ENCODE peak calls at places on chromosomes 16 and 17, in five cellular contexts. One of them, this sample, is unnamed.
A peak's percentile ranks its signal among the peaks of the same experiment; 100 is the strongest.

GRCh38 chr17:47981462-47981861 is 10.5 kb downstream of the CDK5RAP3 start:
- DNase-seq in stomach: no peak
- DNase-seq in RWPE1: no peak
- DNase-seq in CD4-positive, alpha-beta T cell: no peak
- DNase-seq in IMR-90: no peak
- DNase-seq in this sample: no peak

GRCh38 chr17:69466905-69467630 is 52.6 kb downstream of the MAP2K6 start:
- DNase-seq in IMR-90: peak; percentile 62
- DNase-seq in CD4-positive, alpha-beta T cell: no peak
- DNase-seq in RWPE1: no peak
- DNase-seq in stomach: no peak
- DNase-seq in this sample: peak; percentile 35

GRCh38 chr17:32110596-32110995 is 31.7 kb upstream of the RHOT1 start:
- DNase-seq in IMR-90: no peak
- DNase-seq in RWPE1: no peak
- DNase-seq in CD4-positive, alpha-beta T cell: no peak
- DNase-seq in stomach: peak; percentile 5
- DNase-seq in this sample: peak; percentile 10

GRCh38 chr16:69274699-69275235 is 36.4 kb upstream of the VPS4A start:
- DNase-seq in RWPE1: no peak
- DNase-seq in stomach: no peak
- DNase-seq in CD4-positive, alpha-beta T cell: no peak
- DNase-seq in IMR-90: no peak
- DNase-seq in this sample: no peak

GRCh38 chr17:34675605-34676004 is 96.2 kb downstream of the TMEM132E start:
- DNase-seq in stomach: no peak
- DNase-seq in RWPE1: no peak
- DNase-seq in CD4-positive, alpha-beta T cell: no peak
- DNase-seq in IMR-90: no peak
- DNase-seq in this sample: no peak

GRCh38 chr17:31915456-31916100 is 14.1 kb upstream of the UTP6 start:
- DNase-seq in stomach: no peak
- DNase-seq in CD4-positive, alpha-beta T cell: no peak
- DNase-seq in IMR-90: peak; percentile 41
- DNase-seq in RWPE1: no peak
- DNase-seq in this sample: no peak

GRCh38 chr16:15807603-15808009 is 49.2 kb downstream of the MYH11 start:
- DNase-seq in CD4-positive, alpha-beta T cell: no peak
- DNase-seq in stomach: no peak
- DNase-seq in RWPE1: no peak
- DNase-seq in IMR-90: peak; percentile 45
- DNase-seq in this sample: peak; percentile 58

GRCh38 chr17:4394208-4395110 is 28.0 kb upstream of the UBE2G1 start:
- DNase-seq in RWPE1: peak; percentile 71
- DNase-seq in IMR-90: no peak
- DNase-seq in stomach: no peak
- DNase-seq in CD4-positive, alpha-beta T cell: no peak
- DNase-seq in this sample: no peak

GRCh38 chr17:65064452-65065019 is 8.0 kb upstream of the GNA13 start:
- DNase-seq in stomach: no peak
- DNase-seq in CD4-positive, alpha-beta T cell: no peak
- DNase-seq in IMR-90: peak; percentile 88
- DNase-seq in RWPE1: peak; percentile 81
- DNase-seq in this sample: peak; percentile 29

GRCh38 chr17:67431210-67432015 is 54.3 kb downstream of the PITPNC1 start:
- DNase-seq in IMR-90: peak; percentile 80
- DNase-seq in stomach: no peak
- DNase-seq in CD4-positive, alpha-beta T cell: no peak
- DNase-seq in RWPE1: peak; percentile 75
- DNase-seq in this sample: peak; percentile 74

GRCh38 chr17:71919181-71919580 is 201.6 kb upstream of the SOX9 start:
- DNase-seq in CD4-positive, alpha-beta T cell: no peak
- DNase-seq in RWPE1: no peak
- DNase-seq in IMR-90: no peak
- DNase-seq in stomach: no peak
- DNase-seq in this sample: no peak

GRCh38 chr17:41455236-41455635 is 11.9 kb downstream of the KRT32 start:
- DNase-seq in CD4-positive, alpha-beta T cell: no peak
- DNase-seq in RWPE1: no peak
- DNase-seq in IMR-90: no peak
- DNase-seq in stomach: no peak
- DNase-seq in this sample: no peak

GRCh38 chr16:28304214-28304613 is 11.9 kb downstream of the SBK1 start:
- DNase-seq in stomach: peak; percentile 33
- DNase-seq in IMR-90: peak; percentile 40
- DNase-seq in CD4-positive, alpha-beta T cell: no peak
- DNase-seq in RWPE1: peak; percentile 42
- DNase-seq in this sample: peak; percentile 49

GRCh38 chr17:29958947-29959657 is 17.7 kb downstream of the EFCAB5 start:
- DNase-seq in RWPE1: peak; percentile 6
- DNase-seq in IMR-90: peak; percentile 49
- DNase-seq in stomach: no peak
- DNase-seq in CD4-positive, alpha-beta T cell: no peak
- DNase-seq in this sample: no peak

GRCh38 chr17:29722411-29723198 is 99.9 kb upstream of the CORO6 start:
- DNase-seq in IMR-90: peak; percentile 73
- DNase-seq in CD4-positive, alpha-beta T cell: peak; percentile 44
- DNase-seq in stomach: no peak
- DNase-seq in RWPE1: no peak
- DNase-seq in this sample: peak; percentile 51

GRCh38 chr16:15542261-15542660 is 100.7 kb downstream of the MARF1 start:
- DNase-seq in IMR-90: no peak
- DNase-seq in stomach: no peak
- DNase-seq in RWPE1: no peak
- DNase-seq in CD4-positive, alpha-beta T cell: no peak
- DNase-seq in this sample: no peak

GRCh38 chr16:57690782-57691471 is 3.7 kb upstream of the DRC7 start:
- DNase-seq in RWPE1: no peak
- DNase-seq in IMR-90: peak; percentile 7
- DNase-seq in stomach: no peak
- DNase-seq in CD4-positive, alpha-beta T cell: no peak
- DNase-seq in this sample: no peak

GRCh38 chr17:30401097-30401496 is 22.4 kb downstream of the CPD start:
- DNase-seq in CD4-positive, alpha-beta T cell: no peak
- DNase-seq in stomach: no peak
- DNase-seq in RWPE1: no peak
- DNase-seq in IMR-90: no peak
- DNase-seq in this sample: no peak

GRCh38 chr16:56013962-56014552 is 138.9 kb upstream of the CES5A start:
- DNase-seq in CD4-positive, alpha-beta T cell: peak; percentile 11
- DNase-seq in IMR-90: peak; percentile 12
- DNase-seq in stomach: no peak
- DNase-seq in RWPE1: peak; percentile 39
- DNase-seq in this sample: peak; percentile 5

GRCh38 chr17:82486186-82487084 is 27.9 kb downstream of the NARF start:
- DNase-seq in IMR-90: no peak
- DNase-seq in CD4-positive, alpha-beta T cell: no peak
- DNase-seq in RWPE1: no peak
- DNase-seq in stomach: no peak
- DNase-seq in this sample: no peak

GRCh38 chr17:40351185-40352043 is 13.1 kb downstream of the GJD3 start:
- DNase-seq in stomach: no peak
- DNase-seq in CD4-positive, alpha-beta T cell: no peak
- DNase-seq in RWPE1: no peak
- DNase-seq in IMR-90: no peak
- DNase-seq in this sample: no peak

GRCh38 chr16:88505405-88506082 is 52.5 kb downstream of the ZFPM1 start:
- DNase-seq in stomach: peak; percentile 88
- DNase-seq in RWPE1: peak; percentile 36
- DNase-seq in CD4-positive, alpha-beta T cell: peak; percentile 58
- DNase-seq in IMR-90: no peak
- DNase-seq in this sample: no peak

GRCh38 chr16:29816694-29817441 is 916 bp downstream of the PAGR1 start:
- DNase-seq in CD4-positive, alpha-beta T cell: peak; percentile 47
- DNase-seq in IMR-90: peak; percentile 60
- DNase-seq in RWPE1: peak; percentile 49
- DNase-seq in stomach: peak; percentile 65
- DNase-seq in this sample: peak; percentile 34

GRCh38 chr17:14738652-14738988 is 437.7 kb downstream of the HS3ST3B1 start:
- DNase-seq in RWPE1: no peak
- DNase-seq in stomach: no peak
- DNase-seq in IMR-90: no peak
- DNase-seq in CD4-positive, alpha-beta T cell: no peak
- DNase-seq in this sample: no peak

GRCh38 chr17:5241861-5242671 is 7.4 kb upstream of the SCIMP start:
- DNase-seq in RWPE1: no peak
- DNase-seq in IMR-90: no peak
- DNase-seq in CD4-positive, alpha-beta T cell: no peak
- DNase-seq in stomach: peak; percentile 29
- DNase-seq in this sample: no peak

GRCh38 chr17:77741109-77741508 is 217.4 kb upstream of the TNRC6C start:
- DNase-seq in CD4-positive, alpha-beta T cell: peak; percentile 19
- DNase-seq in stomach: no peak
- DNase-seq in RWPE1: no peak
- DNase-seq in IMR-90: no peak
- DNase-seq in this sample: no peak

GRCh38 chr17:79866791-79867190 is 27.6 kb upstream of the CBX4 start:
- DNase-seq in CD4-positive, alpha-beta T cell: no peak
- DNase-seq in IMR-90: no peak
- DNase-seq in stomach: no peak
- DNase-seq in RWPE1: no peak
- DNase-seq in this sample: no peak

GRCh38 chr17:64626827-64627226 is 35.3 kb downstream of the SMURF2 start:
- DNase-seq in CD4-positive, alpha-beta T cell: no peak
- DNase-seq in IMR-90: no peak
- DNase-seq in RWPE1: no peak
- DNase-seq in stomach: no peak
- DNase-seq in this sample: no peak

GRCh38 chr16:7653746-7654145 is 321.1 kb downstream of the RBFOX1 start:
- DNase-seq in IMR-90: no peak
- DNase-seq in RWPE1: no peak
- DNase-seq in CD4-positive, alpha-beta T cell: no peak
- DNase-seq in stomach: no peak
- DNase-seq in this sample: no peak

GRCh38 chr16:46929378-46930332 is 43.8 kb downstream of the DNAJA2 start:
- DNase-seq in CD4-positive, alpha-beta T cell: peak; percentile 53
- DNase-seq in stomach: peak; percentile 80
- DNase-seq in IMR-90: peak; percentile 45
- DNase-seq in RWPE1: peak; percentile 68
- DNase-seq in this sample: peak; percentile 29

GRCh38 chr17:40518401-40519088 is 17.1 kb upstream of the TNS4 start:
- DNase-seq in RWPE1: peak; percentile 89
- DNase-seq in IMR-90: no peak
- DNase-seq in CD4-positive, alpha-beta T cell: no peak
- DNase-seq in stomach: no peak
- DNase-seq in this sample: no peak

GRCh38 chr16:4426021-4426684 is 485 bp downstream of the DNAJA3 start:
- DNase-seq in RWPE1: no peak
- DNase-seq in CD4-positive, alpha-beta T cell: no peak
- DNase-seq in stomach: no peak
- DNase-seq in IMR-90: no peak
- DNase-seq in this sample: no peak

GRCh38 chr16:66647866-66648265 is 43.4 kb downstream of the CMTM3 start:
- DNase-seq in stomach: no peak
- DNase-seq in RWPE1: no peak
- DNase-seq in CD4-positive, alpha-beta T cell: no peak
- DNase-seq in IMR-90: no peak
- DNase-seq in this sample: no peak

GRCh38 chr17:77541995-77542394 is 401.2 kb downstream of the SEC14L1 start:
- DNase-seq in stomach: no peak
- DNase-seq in CD4-positive, alpha-beta T cell: no peak
- DNase-seq in IMR-90: no peak
- DNase-seq in RWPE1: no peak
- DNase-seq in this sample: no peak

GRCh38 chr17:15348030-15348429 is 6.6 kb upstream of the TEKT3 start:
- DNase-seq in CD4-positive, alpha-beta T cell: no peak
- DNase-seq in RWPE1: no peak
- DNase-seq in stomach: no peak
- DNase-seq in IMR-90: peak; percentile 34
- DNase-seq in this sample: no peak

GRCh38 chr16:9419161-9419560 is 327.7 kb downstream of the HAPSTR1 start:
- DNase-seq in RWPE1: no peak
- DNase-seq in CD4-positive, alpha-beta T cell: no peak
- DNase-seq in stomach: no peak
- DNase-seq in IMR-90: no peak
- DNase-seq in this sample: no peak

GRCh38 chr16:9412362-9413311 is 321.2 kb downstream of the HAPSTR1 start:
- DNase-seq in IMR-90: no peak
- DNase-seq in stomach: no peak
- DNase-seq in CD4-positive, alpha-beta T cell: no peak
- DNase-seq in RWPE1: no peak
- DNase-seq in this sample: no peak

GRCh38 chr16:9417898-9418297 is 326.5 kb downstream of the HAPSTR1 start:
- DNase-seq in stomach: no peak
- DNase-seq in RWPE1: no peak
- DNase-seq in IMR-90: no peak
- DNase-seq in CD4-positive, alpha-beta T cell: no peak
- DNase-seq in this sample: no peak

GRCh38 chr16:9409753-9410493 is 318.5 kb downstream of the HAPSTR1 start:
- DNase-seq in stomach: no peak
- DNase-seq in CD4-positive, alpha-beta T cell: no peak
- DNase-seq in IMR-90: no peak
- DNase-seq in RWPE1: no peak
- DNase-seq in this sample: no peak

GRCh38 chr16:9415588-9415987 is 324.1 kb downstream of the HAPSTR1 start:
- DNase-seq in stomach: no peak
- DNase-seq in RWPE1: no peak
- DNase-seq in CD4-positive, alpha-beta T cell: no peak
- DNase-seq in IMR-90: no peak
- DNase-seq in this sample: no peak
- TF ChIP-seq CTCF in stomach: no peak
- TF ChIP-seq CTCF in RWPE1: no peak
- TF ChIP-seq CTCF in CD4-positive, alpha-beta T cell: no peak
- TF ChIP-seq CTCF in IMR-90: no peak
- TF ChIP-seq CTCF in this sample: no peak

GRCh38 chr17:7580631-7581554 is 1.5 kb downstream of the CD68 start:
- DNase-seq in IMR-90: no peak
- DNase-seq in CD4-positive, alpha-beta T cell: no peak
- DNase-seq in RWPE1: no peak
- DNase-seq in stomach: no peak
- DNase-seq in this sample: no peak
- H3K27ac ChIP-seq in IMR-90: no peak overlapping the region
- H3K27ac ChIP-seq in CD4-positive, alpha-beta T cell: peak overlapping the region; percentile 4
- H3K27ac ChIP-seq in RWPE1: peak overlapping the region; percentile 100
- H3K27ac ChIP-seq in stomach: peak overlapping the region; percentile 95
- H3K27ac ChIP-seq in this sample: no peak overlapping the region

GRCh38 chr17:53516643-53517042 is 306.1 kb upstream of the KIF2B start:
- DNase-seq in RWPE1: no peak
- DNase-seq in stomach: no peak
- DNase-seq in CD4-positive, alpha-beta T cell: no peak
- DNase-seq in IMR-90: no peak
- DNase-seq in this sample: no peak
- TF ChIP-seq CTCF in RWPE1: no peak
- TF ChIP-seq CTCF in stomach: no peak
- TF ChIP-seq CTCF in CD4-positive, alpha-beta T cell: no peak
- TF ChIP-seq CTCF in IMR-90: no peak
- TF ChIP-seq CTCF in this sample: peak; percentile 43

DNA sequence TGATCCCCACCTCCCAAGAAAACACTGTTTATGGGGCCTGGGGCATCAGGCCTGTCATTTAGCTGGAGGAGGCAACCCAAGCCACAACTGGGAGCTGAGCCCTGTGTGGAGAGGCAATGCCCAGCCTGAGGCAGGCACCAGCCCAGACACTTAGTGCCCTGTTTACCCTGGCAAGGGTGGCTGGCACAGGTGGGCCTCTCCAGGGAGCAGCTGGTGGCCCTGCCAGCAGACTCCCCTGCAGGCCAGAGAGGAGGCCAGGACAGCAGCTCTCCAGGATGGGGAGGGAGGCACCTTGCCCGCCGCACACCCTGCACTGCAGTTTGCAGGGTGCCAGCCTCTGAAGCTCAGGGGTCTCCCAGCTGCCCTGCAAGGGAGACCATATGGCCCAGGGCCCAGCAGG is 9.1 kb upstream of the TMEM92 start:
- DNase-seq in RWPE1: no peak
- DNase-seq in IMR-90: no peak
- DNase-seq in stomach: peak; percentile 85
- DNase-seq in CD4-positive, alpha-beta T cell: no peak
- DNase-seq in this sample: no peak
- H3K27ac ChIP-seq in RWPE1: peak overlapping the region; percentile 57
- H3K27ac ChIP-seq in IMR-90: peak overlapping the region; percentile 88
- H3K27ac ChIP-seq in stomach: no peak overlapping the region
- H3K27ac ChIP-seq in CD4-positive, alpha-beta T cell: no peak overlapping the region
- H3K27ac ChIP-seq in this sample: no peak overlapping the region